ENCODE peak calls at places on chromosome 9, in five cellular contexts. N is A549, U is HepG2, Y is H1, Q is K562. B is an unnamed sample.

GRCh38 chr9:4220361-4220760 is 79.5 kb downstream of the GLIS3 start:
- DNase-seq in Y (no peak), N (no peak), Q (no peak), U (no peak), B (no peak)

GRCh38 chr9:133044125-133044524 is 13.3 kb downstream of the GTF3C5 start:
- DNase-seq in N (no peak), U (no peak), Y (no peak), Q (no peak), B (no peak)

GRCh38 chr9:128068656-128069221 is 707 bp downstream of the SLC25A25 start:
- DNase-seq in U (no peak), N (no peak), Y (no peak), Q (no peak), B (no peak)

GRCh38 chr9:26656003-26656940 is 236.3 kb downstream of the CAAP1 start:
- DNase-seq in U (peak), Y (peak), N (peak), Q (peak), B (peak)

GRCh38 chr9:116933251-116933650 is 246.1 kb downstream of the TRIM32 start:
- DNase-seq in U (no peak), Y (no peak), Q (no peak), N (no peak), B (no peak)

GRCh38 chr9:36392489-36392888 is 7.6 kb downstream of the RNF38 start:
- DNase-seq in N (no peak), Q (no peak), Y (no peak), U (no peak), B (no peak)

GRCh38 chr9:132978451-132979087 is at the start of gene GFI1B:
- DNase-seq in N (no peak), U (no peak), Y (no peak), Q (peak), B (peak)

GRCh38 chr9:108083160-108083559 is 593.6 kb upstream of the KLF4 start:
- DNase-seq in U (no peak), Q (no peak), N (no peak), Y (no peak), B (no peak)

GRCh38 chr9:126112135-126112720 is 214.4 kb upstream of the MVB12B start:
- DNase-seq in N (no peak), Y (no peak), Q (no peak), U (no peak), B (no peak)

GRCh38 chr9:91933556-91934352 is 16.3 kb downstream of the ROR2 start:
- DNase-seq in Q (no peak), N (no peak), U (no peak), Y (no peak), B (no peak)

GRCh38 chr9:82532504-82532903 is 530.4 kb downstream of the RASEF start:
- DNase-seq in U (peak), Y (no peak), N (peak), Q (no peak), B (no peak)

GRCh38 chr9:70136632-70137031 is 93.0 kb downstream of the MAMDC2 start:
- DNase-seq in U (no peak), Q (no peak), Y (no peak), N (no peak), B (no peak)

GRCh38 chr9:38362912-38363588 is 29.5 kb upstream of the ALDH1B1 start:
- DNase-seq in N (peak), Q (peak), U (peak), Y (no peak), B (no peak)

GRCh38 chr9:76585487-76586459 is 126.8 kb downstream of the GCNT1 start:
- DNase-seq in N (no peak), U (no peak), Q (no peak), Y (no peak), B (no peak)

GRCh38 chr9:96084289-96084688 is 208.8 kb downstream of the ERCC6L2 start:
- DNase-seq in U (no peak), Y (no peak), Q (no peak), N (no peak), B (no peak)

GRCh38 chr9:5899292-5899691 is 8.6 kb downstream of the MLANA start:
- DNase-seq in Y (no peak), Q (no peak), N (no peak), U (no peak), B (no peak)

GRCh38 chr9:71760901-71761300 is 7.4 kb downstream of the CEMIP2 start:
- DNase-seq in U (peak), Y (no peak), Q (no peak), N (no peak), B (peak)

GRCh38 chr9:120850315-120850714 is 7.6 kb upstream of the PSMD5 start:
- DNase-seq in N (no peak), U (no peak), Q (no peak), Y (no peak), B (no peak)

GRCh38 chr9:133120343-133121199 is 469 bp downstream of the RALGDS start:
- DNase-seq in N (no peak), Y (no peak), U (no peak), Q (peak), B (no peak)

GRCh38 chr9:34097865-34098264 is 28.6 kb downstream of the DCAF12 start:
- DNase-seq in N (no peak), Q (no peak), Y (no peak), U (no peak), B (no peak)

GRCh38 chr9:94772654-94773303 is 46.3 kb downstream of the AOPEP start:
- DNase-seq in U (no peak), N (no peak), Y (no peak), Q (no peak), B (no peak)

GRCh38 chr9:136297016-136297691 is 6.7 kb downstream of the CCDC187 start:
- DNase-seq in U (peak), Y (no peak), N (no peak), Q (no peak), B (no peak)

GRCh38 chr9:131500939-131501541 is 1.7 kb upstream of the POMT1 start:
- DNase-seq in N (no peak), U (no peak), Y (no peak), Q (no peak), B (no peak)

GRCh38 chr9:136122425-136123383 is 4.0 kb upstream of the TMEM250 start:
- DNase-seq in Q (peak), Y (no peak), N (peak), U (peak), B (peak)

GRCh38 chr9:32161720-32162119 is 222.7 kb upstream of the ACO1 start:
- DNase-seq in U (no peak), Y (no peak), Q (no peak), N (no peak), B (no peak)

GRCh38 chr9:71819115-71819739 is 50.9 kb upstream of the CEMIP2 start:
- DNase-seq in N (peak), Q (peak), Y (no peak), U (peak), B (peak)

GRCh38 chr9:71145179-71145578 is 23.8 kb upstream of the TRPM3 start:
- DNase-seq in U (no peak), N (no peak), Q (peak), Y (no peak), B (no peak)

GRCh38 chr9:89505795-89506385 is 8.0 kb upstream of the SEMA4D start:
- DNase-seq in Y (no peak), U (no peak), Q (no peak), N (no peak), B (no peak)
- TF ChIP-seq JUN in Y (no peak), U (no peak), Q (no peak), N (no peak), B (no peak)

GRCh38 chr9:111598730-111599091 is 736 bp downstream of the PTGR1 start:
- DNase-seq in Q (no peak), N (no peak), U (peak), Y (no peak), B (no peak)
- TF ChIP-seq USF2 in Q (no peak), N (no peak), U (no peak), Y (no peak), B (no peak)

DNA sequence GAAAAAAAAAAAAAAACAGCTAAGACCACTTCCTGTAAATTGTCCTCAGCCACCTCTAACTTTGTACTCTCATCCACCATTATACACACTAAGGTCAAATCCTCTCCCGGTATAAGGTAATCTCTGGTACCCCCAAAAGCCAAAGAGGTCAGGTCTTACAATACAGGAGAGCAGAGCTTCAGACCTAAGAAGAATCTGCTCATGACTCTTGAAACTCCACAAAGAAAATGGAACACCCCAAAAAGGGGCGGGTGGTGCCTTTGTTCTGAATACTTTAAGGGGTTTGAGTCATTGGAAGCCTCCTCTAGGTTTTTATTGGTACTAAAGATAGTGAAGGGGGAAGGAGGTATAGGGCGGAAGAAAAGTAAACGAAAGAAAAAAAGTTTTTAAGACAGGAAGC is 69.8 kb downstream of the COL15A1 start:
- DNase-seq in N (no peak), Q (no peak), U (no peak), Y (no peak), B (no peak)
- TF ChIP-seq JUN in N (no peak), Q (no peak), U (no peak), Y (no peak), B (no peak)

DNA sequence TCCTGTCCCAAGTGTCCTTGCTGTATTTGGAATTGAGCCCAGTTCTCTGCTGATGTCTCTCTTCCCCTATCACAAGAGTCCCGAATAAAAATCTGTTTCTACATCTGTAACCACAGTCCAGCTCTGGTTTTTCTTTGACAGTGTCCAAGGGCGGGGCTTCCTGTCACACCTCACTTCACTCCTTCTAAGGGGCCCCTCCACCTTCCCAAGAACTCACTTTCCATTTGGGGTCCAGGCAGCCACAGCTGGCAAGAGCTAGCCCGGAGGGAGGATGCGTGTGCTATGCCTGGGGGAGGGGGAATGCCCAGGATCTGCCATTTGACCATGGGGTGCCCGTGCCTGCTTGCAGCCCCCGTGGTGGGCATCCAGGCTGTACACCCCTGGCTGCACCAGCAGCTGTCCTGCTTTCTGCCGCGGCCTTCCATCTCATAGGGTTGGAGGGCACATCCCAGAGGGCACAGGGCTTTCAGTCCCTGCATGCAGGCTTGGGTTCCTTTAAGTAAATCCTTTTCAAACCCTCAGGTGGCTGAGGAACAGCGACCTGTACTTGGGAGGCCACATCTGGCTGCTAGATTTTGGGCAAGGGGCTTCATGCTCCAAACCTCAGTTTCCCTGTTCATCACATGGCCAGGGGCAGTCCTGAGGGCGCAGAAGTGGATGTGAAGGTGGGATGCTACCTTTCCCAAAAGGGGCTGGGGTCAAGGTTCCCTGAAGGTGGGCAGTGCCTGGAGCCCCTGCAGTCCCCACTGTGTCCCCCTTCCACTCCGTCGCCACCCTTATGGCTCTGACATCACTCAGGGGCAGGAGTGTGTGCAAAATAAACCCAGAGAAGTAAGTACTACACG is 2.3 kb upstream of the CARD19 start:
- DNase-seq in N (no peak), Y (no peak), Q (no peak), U (no peak), B (peak)
- TF ChIP-seq USF2 in N (no peak), Y (no peak), Q (no peak), U (no peak), B (no peak)

GRCh38 chr9:134165357-134166315 is 1.3 kb upstream of the RNU6ATAC start:
- DNase-seq in N (no peak), Q (peak), U (no peak), Y (no peak), B (no peak)
- TF ChIP-seq JUN in N (no peak), Q (no peak), U (no peak), Y (no peak), B (peak)

B was measured in WTC11.